ENCODE peak calls at places on chromosome 7, in four cellular contexts. N is IMR-90, R is keratinocyte, V is astrocyte. Z is an unnamed sample.

GRCh38 chr7:40709077-40709964 is 574.5 kb downstream of the SUGCT start:
- DNase-seq in R (peak; percentile 28), V (no peak), N (no peak), Z (peak; percentile 76)

GRCh38 chr7:22452142-22452763 is 47.7 kb downstream of the STEAP1B start:
- DNase-seq in R (no peak), V (peak; percentile 12), N (no peak), Z (no peak)

GRCh38 chr7:81244213-81244612 is 325.4 kb upstream of the SEMA3C start:
- DNase-seq in V (no peak), R (peak; percentile 30), N (peak; percentile 35), Z (no peak)

GRCh38 chr7:31991406-31991805 is 78.8 kb downstream of the PDE1C start:
- DNase-seq in R (no peak), V (no peak), N (no peak), Z (no peak)

GRCh38 chr7:36315309-36315948 is 74.2 kb upstream of the ANLN start:
- DNase-seq in V (no peak), R (no peak), N (no peak), Z (no peak)

GRCh38 chr7:22549667-22550513 is 49.9 kb upstream of the STEAP1B start:
- DNase-seq in R (no peak), V (no peak), N (peak; percentile 7), Z (peak; percentile 61)

GRCh38 chr7:134891262-134892001 is 94.9 kb upstream of the AGBL3 start:
- DNase-seq in N (peak; percentile 92), R (peak; percentile 66), V (peak; percentile 96), Z (peak; percentile 25)

GRCh38 chr7:52831321-52831720 is 204.1 kb upstream of the POM121L12 start:
- DNase-seq in V (peak; percentile 39), R (no peak), N (no peak), Z (no peak)

GRCh38 chr7:115864082-115864481 is 166.5 kb downstream of the TFEC start:
- DNase-seq in R (no peak), N (no peak), V (no peak), Z (no peak)

GRCh38 chr7:89200758-89201157 is 405.2 kb upstream of the TEX47 start:
- DNase-seq in V (no peak), R (no peak), N (no peak), Z (no peak)
- H2AFZ ChIP-seq in V (no peak overlapping the region), R (no peak overlapping the region), N (no peak overlapping the region), Z (no peak overlapping the region)

DNA sequence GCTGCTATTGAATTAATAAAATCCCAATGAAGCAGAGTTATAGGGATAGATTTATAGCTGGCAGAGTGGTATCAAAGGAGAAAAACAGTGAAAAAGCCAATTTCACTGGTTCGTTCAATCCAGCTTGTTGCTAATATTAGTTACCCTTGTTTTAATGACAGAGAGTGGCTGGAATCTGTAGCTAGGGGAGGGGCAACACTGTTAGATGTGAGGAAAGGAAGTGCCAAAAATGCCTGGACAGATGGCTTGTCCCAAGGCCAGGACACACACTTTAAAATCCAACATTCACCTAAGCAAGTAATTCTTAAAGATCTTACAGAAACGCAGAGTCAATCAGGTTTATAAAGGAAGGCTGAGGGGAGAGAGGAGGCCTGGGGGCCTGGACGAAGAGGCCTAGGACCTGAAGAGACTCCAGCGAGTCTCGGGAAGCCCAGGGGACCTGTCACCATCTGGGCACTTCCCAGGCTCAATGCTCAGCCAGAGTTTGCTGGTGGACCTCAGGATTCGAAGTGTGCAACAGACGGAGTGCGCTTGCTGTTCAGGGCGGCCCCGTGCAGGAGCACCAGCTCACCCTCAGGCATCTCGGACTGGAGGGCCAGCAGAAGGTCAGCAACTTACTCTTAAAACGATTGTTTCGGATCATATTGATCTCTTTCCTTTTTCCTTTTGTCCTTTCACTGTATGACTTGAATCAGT is 36.7 kb downstream of the TMEM248 start:
- DNase-seq in N (no peak), R (no peak), V (no peak), Z (no peak)
- H2AFZ ChIP-seq in N (no peak overlapping the region), R (no peak overlapping the region), V (no peak overlapping the region), Z (no peak overlapping the region)

GRCh38 chr7:123319911-123320310 is 120.1 kb upstream of the SLC13A1 start:
- DNase-seq in V (no peak), N (no peak), R (no peak), Z (no peak)
- H2AFZ ChIP-seq in V (no peak overlapping the region), N (no peak overlapping the region), R (no peak overlapping the region), Z (no peak overlapping the region)

GRCh38 chr7:28668085-28668484 is 255.8 kb downstream of the CREB5 start:
- DNase-seq in R (no peak), V (no peak), N (no peak), Z (no peak)

GRCh38 chr7:28666144-28666543 is 253.8 kb downstream of the CREB5 start:
- DNase-seq in R (peak; percentile 83), V (peak; percentile 52), N (peak; percentile 69), Z (no peak)

GRCh38 chr7:28672397-28672797 is 260.1 kb downstream of the CREB5 start:
- DNase-seq in V (no peak), N (no peak), R (no peak), Z (no peak)

GRCh38 chr7:28671526-28671925 is 259.2 kb downstream of the CREB5 start:
- DNase-seq in N (no peak), R (no peak), V (no peak), Z (no peak)

DNA sequence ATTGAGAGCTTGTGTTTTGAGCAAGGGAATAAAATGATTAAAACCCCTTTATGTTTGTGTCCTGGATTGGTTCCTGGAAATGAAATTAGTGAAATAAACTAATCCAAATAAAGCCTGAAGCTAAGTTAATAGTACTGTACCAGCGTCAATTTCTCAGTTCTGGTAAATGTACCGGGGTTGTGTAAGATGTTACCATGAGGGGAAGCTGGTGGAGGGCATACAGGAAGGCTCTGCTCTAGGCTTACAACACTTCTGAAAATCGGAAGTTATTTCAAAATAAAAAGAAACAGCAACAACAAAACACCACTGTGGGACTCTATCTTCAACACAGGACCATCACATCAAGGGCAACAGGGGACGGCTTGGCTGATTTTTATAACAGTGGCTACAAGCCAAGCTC is 257.0 kb downstream of the CREB5 start:
- DNase-seq in V (no peak), N (no peak), R (no peak), Z (no peak)
- H2AFZ ChIP-seq in V (no peak overlapping the region), N (no peak overlapping the region), R (no peak overlapping the region), Z (no peak overlapping the region)

GRCh38 chr7:112448891-112449290 is 1.4 kb upstream of the IFRD1 start:
- DNase-seq in R (no peak), V (no peak), N (no peak), Z (no peak)

GRCh38 chr7:112450807-112451661 is 774 bp downstream of the IFRD1 start:
- DNase-seq in N (peak; percentile 97), V (peak; percentile 90), R (no peak), Z (peak; percentile 99)

GRCh38 chr7:112448376-112448775 is 1.9 kb upstream of the IFRD1 start:
- DNase-seq in N (no peak), R (no peak), V (no peak), Z (no peak)

GRCh38 chr7:112449902-112450806 is at the start of gene IFRD1:
- DNase-seq in R (peak; percentile 91), V (peak; percentile 95), N (peak; percentile 98), Z (peak; percentile 99)

GRCh38 chr7:112449353-112449752 is 907 bp upstream of the IFRD1 start:
- DNase-seq in R (no peak), V (peak; percentile 51), N (peak; percentile 47), Z (no peak)
- H2AFZ ChIP-seq in R (no peak overlapping the region), V (peak overlapping the region; percentile 6), N (no peak overlapping the region), Z (peak overlapping the region; percentile 73)

GRCh38 chr7:110308791-110309190 is 782.1 kb upstream of the LRRN3 start:
- DNase-seq in R (no peak), N (no peak), V (no peak), Z (no peak)

GRCh38 chr7:110307776-110308175 is 783.2 kb upstream of the LRRN3 start:
- DNase-seq in R (no peak), V (no peak), N (peak; percentile 48), Z (no peak)

DNA sequence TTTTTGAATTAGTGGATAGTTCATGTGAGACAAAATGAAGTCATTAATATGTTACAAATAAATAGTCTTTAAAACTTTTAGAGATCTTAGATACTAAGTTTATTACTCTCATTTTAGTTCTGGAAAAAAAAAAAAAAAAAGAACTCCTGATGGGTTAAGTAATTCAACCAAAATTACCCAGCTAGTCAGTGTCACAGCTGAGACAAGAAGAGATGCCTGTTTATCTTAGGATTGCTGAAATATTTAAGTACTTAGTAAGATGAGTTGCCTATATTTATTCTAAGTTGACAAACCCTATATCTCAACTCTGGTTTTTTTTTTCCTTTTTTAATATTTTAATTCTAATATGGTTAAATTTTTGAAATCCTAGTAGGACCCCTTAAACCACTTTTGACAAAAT is 781.0 kb upstream of the LRRN3 start:
- DNase-seq in N (peak; percentile 72), V (peak; percentile 3), R (no peak), Z (no peak)
- H2AFZ ChIP-seq in N (no peak overlapping the region), V (no peak overlapping the region), R (no peak overlapping the region), Z (no peak overlapping the region)

DNA sequence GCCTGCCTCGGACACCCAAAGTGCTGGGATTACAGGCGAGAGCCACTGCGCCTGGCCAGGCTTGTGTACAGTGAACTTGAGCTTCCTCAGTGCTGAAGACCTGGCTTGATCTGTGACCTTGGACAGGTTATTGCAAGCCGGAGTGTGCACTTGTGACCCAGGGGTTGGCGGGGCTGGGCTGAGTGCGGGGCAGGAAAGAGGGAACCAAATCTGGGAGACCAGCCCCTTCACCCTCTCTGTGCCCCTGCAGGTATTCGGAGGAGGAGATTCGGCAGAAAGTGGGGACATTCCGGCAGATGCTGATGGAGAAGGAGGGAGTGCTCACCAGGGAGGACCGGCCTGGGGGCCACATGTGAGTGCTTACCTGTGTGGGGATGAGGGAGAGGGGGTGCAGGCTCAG is 46.2 kb downstream of the SRRM3 start:
- DNase-seq in N (no peak), R (no peak), V (no peak), Z (no peak)
- H2AFZ ChIP-seq in N (no peak overlapping the region), R (no peak overlapping the region), V (no peak overlapping the region), Z (no peak overlapping the region)

GRCh38 chr7:12647364-12648219 is 39.8 kb upstream of the ARL4A start:
- DNase-seq in V (peak; percentile 76), N (peak; percentile 68), R (peak; percentile 25), Z (no peak)
- H2AFZ ChIP-seq in V (no peak overlapping the region), N (no peak overlapping the region), R (peak overlapping the region; percentile 61), Z (no peak overlapping the region)

DNA sequence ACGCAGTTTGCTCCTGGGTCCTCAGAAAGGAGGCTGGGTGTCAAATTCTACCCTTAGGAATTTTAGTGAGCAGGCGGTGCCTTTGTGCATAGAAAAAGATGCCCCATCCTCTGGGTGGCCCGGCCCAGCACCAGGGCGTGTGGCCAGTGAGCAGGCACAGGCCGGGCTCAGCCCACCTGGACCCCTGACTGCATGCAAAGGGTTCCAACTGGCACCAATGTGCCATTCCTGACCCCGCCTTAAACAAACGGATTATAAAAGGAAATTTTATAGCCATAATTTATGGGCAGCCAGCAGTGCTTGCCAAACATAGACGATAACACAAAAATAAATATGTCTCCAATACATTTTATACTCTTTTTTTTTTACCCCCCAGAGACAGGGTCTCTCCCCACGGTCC is 40.1 kb upstream of the GNA12 start:
- DNase-seq in R (no peak), V (no peak), N (no peak), Z (no peak)
- H2AFZ ChIP-seq in R (no peak overlapping the region), V (no peak overlapping the region), N (no peak overlapping the region), Z (no peak overlapping the region)

Z was measured in MM.1S.